ENCODE peak calls at places on chromosomes 12 and 14, in four cellular contexts. A is right lobe of liver, V is IMR-90, I is cardiac muscle cell. C is an unnamed sample. For H3K4me1, the result is how much of the 10 kb centered on the place peaks cover.

GRCh38 chr14:23094666-23095195 is at the start of gene ACIN1:
- DNase-seq in A (peak), V (peak), I (peak), C (peak)

GRCh38 chr12:93514853-93515252 is 47.5 kb downstream of the MRPL42 start:
- DNase-seq in A (no peak), V (peak), I (no peak), C (no peak)

GRCh38 chr12:110913119-110914056 is 7.0 kb downstream of the MYL2 start:
- DNase-seq in A (no peak), V (no peak), I (no peak), C (no peak)

GRCh38 chr14:86646688-86647687 is 1117.0 kb downstream of the FLRT2 start:
- DNase-seq in A (no peak), V (peak), I (no peak), C (no peak)

GRCh38 chr12:98595152-98595988 is 1.9 kb downstream of the SLC25A3 start:
- DNase-seq in A (no peak), V (peak), I (no peak), C (no peak)

GRCh38 chr14:93036652-93037341 is 78.9 kb downstream of the ITPK1 start:
- DNase-seq in A (peak), V (no peak), I (no peak), C (no peak)

GRCh38 chr14:101101456-101102056 is 198.0 kb upstream of the RTL1 start:
- DNase-seq in A (no peak), V (no peak), I (no peak), C (no peak)

GRCh38 chr12:12859690-12860089 is 31.7 kb upstream of the GPRC5A start:
- DNase-seq in A (no peak), V (peak), I (no peak), C (no peak)

GRCh38 chr12:130438711-130439110 is 101.0 kb downstream of the PIWIL1 start:
- DNase-seq in A (peak), V (no peak), I (no peak), C (peak)

GRCh38 chr12:56900583-56900982 is 33.6 kb downstream of the SDR9C7 start:
- DNase-seq in A (no peak), V (peak), I (no peak), C (no peak)

GRCh38 chr12:57096099-57096572 is 7.2 kb downstream of the NAB2 start:
- DNase-seq in A (no peak), V (no peak), I (no peak), C (no peak)

GRCh38 chr14:34873591-34874385 is 1.4 kb downstream of the BAZ1A start:
- DNase-seq in A (peak), V (no peak), I (peak), C (peak)

GRCh38 chr12:132513070-132513398 is 23.1 kb downstream of the FBRSL1 start:
- DNase-seq in A (no peak), V (peak), I (no peak), C (no peak)

GRCh38 chr14:67722293-67722692 is 20.6 kb downstream of the RDH12 start:
- DNase-seq in A (peak), V (peak), I (peak), C (no peak)

GRCh38 chr12:57619434-57620244 is 8.4 kb downstream of the ARHGEF25 start:
- DNase-seq in A (peak), V (no peak), I (peak), C (peak)

GRCh38 chr12:62640910-62641448 is 174.4 kb downstream of the MON2 start:
- DNase-seq in A (no peak), V (peak), I (no peak), C (no peak)

GRCh38 chr14:72615511-72616121 is 278.3 kb downstream of the DPF3 start:
- DNase-seq in A (no peak), V (peak), I (no peak), C (no peak)

GRCh38 chr12:126051611-126052107 is 986.4 kb downstream of the AACS start:
- DNase-seq in A (no peak), V (no peak), I (no peak), C (no peak)

GRCh38 chr12:5497329-5498058 is 65.6 kb downstream of the NTF3 start:
- DNase-seq in A (peak), V (peak), I (no peak), C (no peak)

GRCh38 chr12:120339256-120339655 is 11.7 kb upstream of the PLA2G1B start:
- DNase-seq in A (no peak), V (no peak), I (peak), C (no peak)

GRCh38 chr14:55124774-55125372 is 4.2 kb upstream of the LGALS3 start:
- DNase-seq in A (no peak), V (no peak), I (no peak), C (no peak)

GRCh38 chr14:55122441-55122986 is 6.5 kb upstream of the LGALS3 start:
- DNase-seq in A (no peak), V (peak), I (peak), C (peak)

GRCh38 chr14:55121146-55121545 is 7.9 kb upstream of the LGALS3 start:
- DNase-seq in A (no peak), V (no peak), I (no peak), C (no peak)

GRCh38 chr14:55121628-55122440 is 7.2 kb upstream of the LGALS3 start:
- DNase-seq in A (no peak), V (no peak), I (no peak), C (no peak)

GRCh38 chr14:55123101-55123500 is 6.0 kb upstream of the LGALS3 start:
- DNase-seq in A (no peak), V (peak), I (no peak), C (no peak)
- H3K4me1 ChIP-seq in A (under half), V (under half), I (under half), C (half or more)

GRCh38 chr12:946656-947055 is 2.8 kb downstream of the RAD52 start:
- DNase-seq in A (no peak), V (peak), I (no peak), C (no peak)
- H3K4me3 ChIP-seq in A (no peak), V (no peak), I (no peak), C (no peak)

DNA sequence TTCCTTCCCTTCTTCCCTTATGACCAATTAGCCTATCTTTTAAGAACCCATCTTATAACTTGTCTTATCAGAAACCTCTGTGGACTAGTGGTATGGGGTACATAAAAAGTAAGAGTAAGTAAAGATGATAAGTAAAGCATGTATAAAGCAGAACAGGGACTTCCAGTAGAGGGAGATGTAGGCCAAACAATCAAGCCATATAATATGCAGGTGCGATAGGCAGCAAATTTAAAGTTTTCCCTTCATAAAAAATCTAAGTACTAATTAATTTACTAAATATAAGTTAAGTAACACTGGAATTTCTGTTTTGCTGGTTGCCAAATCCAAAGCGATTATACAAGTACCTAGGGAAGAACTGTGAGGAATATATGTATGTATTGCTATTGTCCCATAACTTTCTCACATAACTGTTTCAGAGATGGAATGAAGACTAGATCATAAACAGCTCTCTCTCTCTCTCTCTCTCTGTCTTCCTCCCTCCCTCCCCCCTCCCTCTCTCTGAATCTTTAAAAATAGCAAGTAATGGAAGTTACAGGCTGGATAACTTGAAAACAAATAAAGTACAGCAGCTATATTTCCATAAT is 25.7 kb downstream of the METTL25 start:
- DNase-seq in A (no peak), V (peak), I (peak), C (peak)
- TF ChIP-seq CTCF in A (no peak), V (peak), I (peak), C (no peak)

DNA sequence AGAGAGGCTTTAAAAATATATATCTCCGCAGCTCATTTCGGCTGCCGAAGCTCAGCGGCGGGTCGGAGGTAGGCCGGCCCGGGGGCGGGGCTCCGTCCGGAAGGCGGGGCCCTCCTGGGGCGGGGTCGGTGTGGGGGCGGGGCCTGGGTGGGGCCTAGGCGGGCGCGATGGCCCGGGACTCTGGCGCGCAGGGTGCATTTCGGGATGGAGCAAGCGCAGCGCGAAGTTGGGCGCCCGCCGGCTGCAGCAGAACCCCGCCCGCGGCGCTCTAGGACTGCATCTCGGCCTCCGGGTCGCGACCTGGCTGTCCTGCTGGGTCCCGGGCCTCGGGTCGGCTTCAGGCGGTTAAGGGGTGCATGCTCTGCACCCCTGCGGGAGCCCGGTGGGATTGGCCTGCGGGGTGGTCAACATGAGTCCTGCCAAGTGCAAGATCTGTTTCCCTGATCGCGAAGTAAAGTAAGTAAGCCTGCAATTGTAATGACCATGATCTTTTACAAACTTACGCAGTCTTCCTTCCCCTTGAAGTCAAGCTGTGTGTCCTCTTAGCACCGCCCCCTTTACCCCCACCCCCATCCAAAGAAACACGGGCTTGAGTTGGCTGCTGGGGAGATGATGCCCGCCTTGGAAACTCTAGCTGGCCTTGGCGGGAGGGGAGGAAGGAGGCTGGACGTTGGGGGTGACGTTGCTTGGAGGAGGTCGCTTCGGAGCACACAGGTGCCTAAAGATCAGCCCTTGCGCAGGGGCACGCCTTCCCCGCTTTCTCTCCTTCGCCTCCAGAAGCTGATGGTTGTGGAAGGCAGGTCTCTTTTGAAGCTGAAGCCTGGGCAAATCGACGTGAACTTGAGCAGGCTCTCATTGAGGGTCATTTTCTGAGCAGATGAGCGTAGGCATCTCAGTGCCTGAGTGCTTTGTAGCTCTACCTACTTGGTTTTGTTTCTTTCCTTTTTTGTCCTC is 38.4 kb downstream of the ACACB start:
- DNase-seq in A (peak), V (peak), I (peak), C (peak)
- H3K4me1 ChIP-seq in A (under half), V (under half), I (under half), C (under half)

DNA sequence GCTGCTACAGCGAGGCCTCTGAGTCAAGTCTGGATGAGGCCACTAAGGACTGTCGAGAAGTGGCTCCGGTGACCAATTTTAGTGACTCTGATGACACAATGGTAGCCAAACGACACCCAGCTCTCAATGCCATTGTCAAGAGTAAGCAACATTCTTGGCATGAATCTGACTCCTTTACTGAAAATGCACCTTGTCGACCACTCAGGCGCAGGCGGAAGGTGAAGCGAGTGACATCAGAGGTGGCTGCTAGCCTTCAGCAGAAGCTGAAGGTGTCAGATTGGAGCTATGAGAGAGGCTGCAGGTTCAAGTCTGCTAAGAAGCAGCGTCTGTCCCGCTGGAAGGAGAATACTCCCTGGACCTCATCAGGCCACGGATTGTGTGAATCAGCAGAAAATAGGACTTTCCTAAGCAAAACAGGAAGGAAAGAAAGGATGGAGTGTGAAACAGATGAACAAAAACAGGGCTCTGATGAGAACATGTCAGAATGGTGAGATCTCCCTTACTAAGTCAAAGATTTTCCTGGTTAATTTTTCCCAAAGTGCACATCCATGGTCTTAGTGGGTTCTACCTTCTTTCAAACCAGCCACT is 2.9 kb downstream of the GPATCH2L start:
- DNase-seq in A (no peak), V (no peak), I (no peak), C (no peak)
- H3K4me3 ChIP-seq in A (no peak), V (no peak), I (no peak), C (no peak)

GRCh38 chr12:108457734-108458361 is 57.2 kb upstream of the FICD start:
- DNase-seq in A (no peak), V (no peak), I (no peak), C (no peak)
- TF ChIP-seq CTCF in A (no peak), V (no peak), I (no peak), C (no peak)

GRCh38 chr12:27615331-27615891 is 80.8 kb upstream of the REP15 start:
- DNase-seq in A (no peak), V (peak), I (peak), C (no peak)
- H3K4me1 ChIP-seq in A (under half), V (under half), I (under half), C (under half)

GRCh38 chr14:53217283-53217994 is 64.3 kb upstream of the DDHD1 start:
- DNase-seq in A (peak), V (peak), I (peak), C (peak)

GRCh38 chr14:53214384-53214783 is 61.3 kb upstream of the DDHD1 start:
- DNase-seq in A (no peak), V (no peak), I (no peak), C (no peak)

GRCh38 chr14:53215101-53215500 is 62.0 kb upstream of the DDHD1 start:
- DNase-seq in A (no peak), V (no peak), I (no peak), C (no peak)

DNA sequence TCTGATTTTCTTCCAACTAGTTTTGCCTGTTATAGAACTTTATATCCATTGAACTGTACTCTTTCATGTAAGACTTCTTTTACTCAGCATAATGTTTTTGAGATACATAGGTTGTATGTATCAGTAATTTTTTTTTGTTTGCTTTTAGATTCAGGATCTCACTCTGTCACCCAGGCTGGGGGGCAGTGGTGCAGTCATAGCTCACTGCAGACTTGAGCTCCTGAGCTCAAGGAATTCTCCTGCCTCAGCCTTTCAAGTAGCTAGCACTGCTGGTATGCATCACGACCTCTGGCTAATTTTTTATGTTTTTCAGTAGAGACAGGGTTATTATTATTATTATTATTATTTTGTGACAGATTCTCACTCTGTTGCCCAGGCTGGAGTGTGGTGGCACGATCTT is 65.0 kb upstream of the DDHD1 start:
- DNase-seq in A (no peak), V (no peak), I (no peak), C (no peak)
- H3K4me3 ChIP-seq in A (peak), V (peak), I (peak), C (no peak)

GRCh38 chr12:18246057-18246456 is 15.3 kb upstream of the PIK3C2G start:
- DNase-seq in A (no peak), V (no peak), I (no peak), C (no peak)
- TF ChIP-seq CTCF in A (peak), V (no peak), I (no peak), C (no peak)

GRCh38 chr14:55101698-55102097 is 27.4 kb upstream of the LGALS3 start:
- DNase-seq in A (no peak), V (no peak), I (no peak), C (no peak)

GRCh38 chr14:55097894-55098560 is 31.0 kb upstream of the LGALS3 start:
- DNase-seq in A (peak), V (no peak), I (no peak), C (peak)

GRCh38 chr14:55098561-55098898 is 30.5 kb upstream of the LGALS3 start:
- DNase-seq in A (no peak), V (no peak), I (no peak), C (no peak)

GRCh38 chr14:55102141-55102547 is 26.9 kb upstream of the LGALS3 start:
- DNase-seq in A (peak), V (peak), I (no peak), C (peak)

DNA sequence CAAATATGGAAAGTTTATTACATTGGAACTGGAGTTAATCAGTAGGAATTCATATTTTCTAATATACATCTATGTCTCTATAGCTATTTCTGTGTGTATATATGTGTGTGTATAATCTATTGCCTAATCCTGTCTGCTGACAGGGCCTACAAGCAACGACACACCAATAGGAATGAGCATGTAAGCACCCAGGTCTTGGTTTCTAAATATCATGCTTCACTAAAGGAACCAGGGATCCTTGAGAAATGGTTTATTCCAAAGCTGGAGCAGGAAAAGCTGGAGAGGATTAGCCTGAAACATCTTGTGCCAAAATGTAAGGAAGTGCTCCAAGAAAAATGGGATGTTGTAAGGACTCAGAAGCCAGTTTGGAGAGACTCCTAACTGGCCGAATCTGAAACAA is 29.3 kb upstream of the LGALS3 start:
- DNase-seq in A (no peak), V (peak), I (no peak), C (no peak)
- H3K4me1 ChIP-seq in A (under half), V (under half), I (under half), C (under half)

C was measured in mucosa of descending colon.